ENCODE peak calls at places on chromosomes 3 and 15, in six cellular contexts. L is endothelial cell of umbilical vein, H is cardiac muscle cell, T is tibial artery, I is fibroblast of the aortic adventitia, Z is CD14-positive monocyte. R is an unnamed sample.

GRCh38 chr3:23264413-23264812 is 61.3 kb downstream of the UBE2E2 start:
- DNase-seq in L (no peak), H (no peak), T (no peak), I (peak), Z (no peak), R (no peak)

GRCh38 chr3:112847692-112848091 is 1.0 kb upstream of the CD200R1L start:
- DNase-seq in L (no peak), H (no peak), T (no peak), I (no peak), Z (no peak), R (no peak)

GRCh38 chr15:47587938-47588817 is 129.1 kb upstream of the SEMA6D start:
- DNase-seq in L (no peak), H (no peak), T (no peak), I (peak), Z (no peak), R (no peak)

GRCh38 chr3:36380171-36381031 is at the start of gene STAC:
- DNase-seq in L (no peak), H (peak), T (peak), I (peak), Z (peak), R (no peak)

GRCh38 chr15:62739082-62739481 is 303.5 kb upstream of the TPM1 start:
- DNase-seq in L (no peak), H (no peak), T (no peak), I (peak), Z (no peak), R (no peak)

GRCh38 chr15:60362318-60363023 is 35.3 kb downstream of the ANXA2 start:
- DNase-seq in L (no peak), H (no peak), T (no peak), I (peak), Z (no peak), R (no peak)

GRCh38 chr3:29693863-29694262 is 413.0 kb downstream of the RBMS3 start:
- DNase-seq in L (peak), H (peak), T (no peak), I (peak), Z (no peak), R (no peak)

GRCh38 chr3:131729561-131729960 is 226.8 kb upstream of the MRPL3 start:
- DNase-seq in L (no peak), H (no peak), T (no peak), I (peak), Z (no peak), R (no peak)

GRCh38 chr3:194306771-194307640 is 44.1 kb downstream of the CPN2 start:
- DNase-seq in L (no peak), H (no peak), T (peak), I (no peak), Z (no peak), R (no peak)

GRCh38 chr3:50226888-50227389 is 9.1 kb upstream of the GNAI2 start:
- DNase-seq in L (no peak), H (peak), T (peak), I (peak), Z (peak), R (no peak)

GRCh38 chr15:65870889-65871533 is 1.7 kb downstream of the RAB11A start:
- DNase-seq in L (peak), H (no peak), T (no peak), I (peak), Z (no peak), R (no peak)

GRCh38 chr3:50515565-50516047 is 12.2 kb upstream of the CACNA2D2 start:
- DNase-seq in L (peak), H (peak), T (no peak), I (no peak), Z (no peak), R (no peak)

GRCh38 chr15:62846131-62846804 is 196.3 kb upstream of the TPM1 start:
- DNase-seq in L (no peak), H (no peak), T (no peak), I (no peak), Z (no peak), R (no peak)

GRCh38 chr15:91867581-91868026 is 14.1 kb downstream of the SLCO3A1 start:
- DNase-seq in L (no peak), H (no peak), T (peak), I (peak), Z (no peak), R (no peak)

GRCh38 chr15:76576526-76577279 is 240.1 kb downstream of the ISL2 start:
- DNase-seq in L (peak), H (peak), T (peak), I (peak), Z (no peak), R (peak)

GRCh38 chr3:46736006-46736872 is 18.6 kb upstream of the PRSS50 start:
- DNase-seq in L (no peak), H (no peak), T (no peak), I (no peak), Z (no peak), R (no peak)

GRCh38 chr3:17195192-17195611 is 310.4 kb downstream of the PLCL2 start:
- DNase-seq in L (no peak), H (no peak), T (no peak), I (peak), Z (no peak), R (no peak)

GRCh38 chr15:83285979-83286553 is 1.6 kb upstream of the BNC1 start:
- DNase-seq in L (peak), H (no peak), T (no peak), I (peak), Z (no peak), R (no peak)

GRCh38 chr15:85047271-85047948 is 65.8 kb downstream of the PDE8A start:
- DNase-seq in L (peak), H (peak), T (peak), I (peak), Z (no peak), R (no peak)

GRCh38 chr15:63371297-63371918 is 10.2 kb downstream of the CA12 start:
- DNase-seq in L (no peak), H (no peak), T (no peak), I (peak), Z (no peak), R (no peak)

GRCh38 chr3:139670196-139670595 is 7.6 kb downstream of the NMNAT3 start:
- DNase-seq in L (no peak), H (no peak), T (no peak), I (no peak), Z (no peak), R (no peak)

GRCh38 chr3:124818398-124819150 is 68.6 kb downstream of the ITGB5 start:
- DNase-seq in L (no peak), H (no peak), T (no peak), I (peak), Z (no peak), R (no peak)

GRCh38 chr3:129505341-129505740 is 23.1 kb upstream of the RHO start:
- DNase-seq in L (no peak), H (no peak), T (no peak), I (no peak), Z (no peak), R (no peak)

GRCh38 chr3:140186421-140186920 is 251.5 kb downstream of the CLSTN2 start:
- DNase-seq in L (no peak), H (no peak), T (no peak), I (peak), Z (no peak), R (peak)

GRCh38 chr15:81400640-81401236 is 26.7 kb upstream of the TMC3 start:
- DNase-seq in L (peak), H (peak), T (no peak), I (peak), Z (no peak), R (peak)

GRCh38 chr3:13045904-13046568 is 27.2 kb downstream of the IQSEC1 start:
- DNase-seq in L (no peak), H (no peak), T (no peak), I (no peak), Z (peak), R (peak)

GRCh38 chr15:52021128-52021671 is 2.2 kb downstream of the MAPK6 start:
- DNase-seq in L (peak), H (peak), T (no peak), I (peak), Z (peak), R (peak)

GRCh38 chr15:63189955-63190691 is 717 bp downstream of the RAB8B start:
- DNase-seq in L (peak), H (no peak), T (no peak), I (peak), Z (no peak), R (no peak)

GRCh38 chr3:112445839-112446238 is 53.4 kb downstream of the BTLA start:
- DNase-seq in L (peak), H (no peak), T (no peak), I (peak), Z (no peak), R (no peak)

GRCh38 chr3:142028174-142028833 is 121.0 kb downstream of the TFDP2 start:
- DNase-seq in L (peak), H (peak), T (no peak), I (peak), Z (no peak), R (no peak)
- TF ChIP-seq CTCF in L (no peak), H (no peak), T (no peak), I (peak), Z (no peak), R (no peak)

DNA sequence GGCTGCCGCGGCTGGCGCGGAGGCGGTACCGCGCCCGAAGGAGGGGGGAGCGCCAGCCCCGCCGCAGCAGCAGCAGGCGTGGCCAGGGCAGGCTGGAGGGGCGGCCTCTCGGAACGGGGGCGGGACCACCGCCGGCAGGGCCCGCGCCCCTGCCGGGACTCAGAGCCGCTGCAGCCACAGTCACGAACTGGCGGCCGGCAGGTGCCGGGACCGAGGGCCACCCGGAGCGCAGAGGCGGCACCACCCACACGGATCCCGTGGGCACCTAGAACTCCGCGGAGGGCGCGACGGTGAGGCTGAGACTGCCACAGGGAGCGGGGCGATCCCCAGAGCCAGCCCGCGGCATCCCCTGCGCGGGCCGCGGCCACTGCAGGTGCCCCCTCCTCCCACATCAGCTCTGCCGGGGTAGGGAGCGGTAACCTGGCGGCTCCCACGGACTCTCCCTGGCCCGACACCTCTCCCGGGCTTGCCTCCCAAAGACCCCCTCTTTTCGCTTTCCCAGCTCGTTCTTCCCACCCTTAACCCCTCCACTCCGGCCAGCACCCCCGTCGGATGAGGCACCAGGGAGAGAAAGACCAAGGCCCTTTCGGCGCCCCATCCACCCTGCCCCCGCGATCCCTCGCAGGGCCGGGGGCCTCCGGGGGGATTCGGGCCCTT is at the start of gene VWA5B2:
- DNase-seq in L (peak), H (peak), T (no peak), I (no peak), Z (no peak), R (no peak)
- TF ChIP-seq CTCF in L (peak), H (no peak), T (no peak), I (no peak), Z (no peak), R (peak)

DNA sequence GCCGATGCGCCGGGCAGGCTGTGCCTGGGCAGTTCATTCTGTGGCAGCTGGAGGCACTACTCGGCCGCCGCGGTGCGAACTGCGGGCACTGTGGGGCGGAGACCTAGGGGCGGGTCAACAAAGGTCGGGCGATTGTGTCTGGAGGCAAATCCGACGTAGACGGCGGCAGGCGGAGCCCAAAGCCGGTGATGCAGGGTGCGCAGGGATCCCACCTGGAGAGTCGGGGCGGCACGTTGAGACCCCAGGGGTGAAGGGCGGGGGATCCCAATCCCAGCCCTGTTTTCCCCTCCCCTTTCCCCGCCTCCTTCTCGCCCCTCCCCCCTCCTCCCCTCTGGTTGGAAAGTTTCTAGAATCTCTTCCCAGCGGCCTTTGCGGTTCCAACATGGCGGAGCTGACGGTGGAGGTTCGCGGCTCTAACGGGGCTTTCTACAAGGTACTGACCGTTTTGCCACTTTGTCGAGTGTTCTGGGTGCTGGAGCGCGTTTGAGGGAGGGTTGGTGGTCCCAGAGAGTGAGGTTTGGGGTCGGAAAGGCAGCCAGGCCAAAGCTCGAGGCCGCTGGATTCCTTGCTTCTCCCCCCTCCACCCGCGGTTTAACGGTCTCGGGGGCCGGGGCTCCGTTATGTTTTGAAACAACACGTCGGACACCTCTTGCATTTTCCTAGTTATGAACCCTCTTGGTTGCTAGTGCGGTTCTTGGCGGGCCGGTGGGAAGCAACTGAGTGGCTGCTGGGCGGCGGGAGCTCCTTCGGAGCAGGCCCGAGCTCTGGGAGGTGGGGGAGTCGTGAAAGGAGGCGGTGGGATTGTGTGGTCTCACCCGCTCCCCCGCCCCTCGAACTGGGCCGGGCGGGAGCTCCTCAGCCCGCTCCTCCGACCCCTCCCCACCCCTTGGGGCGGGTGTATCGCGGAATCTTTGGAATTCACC is at the start of gene FXR1:
- DNase-seq in L (peak), H (peak), T (peak), I (peak), Z (peak), R (peak)
- TF ChIP-seq CTCF in L (peak), H (peak), T (peak), I (peak), Z (peak), R (peak)

DNA sequence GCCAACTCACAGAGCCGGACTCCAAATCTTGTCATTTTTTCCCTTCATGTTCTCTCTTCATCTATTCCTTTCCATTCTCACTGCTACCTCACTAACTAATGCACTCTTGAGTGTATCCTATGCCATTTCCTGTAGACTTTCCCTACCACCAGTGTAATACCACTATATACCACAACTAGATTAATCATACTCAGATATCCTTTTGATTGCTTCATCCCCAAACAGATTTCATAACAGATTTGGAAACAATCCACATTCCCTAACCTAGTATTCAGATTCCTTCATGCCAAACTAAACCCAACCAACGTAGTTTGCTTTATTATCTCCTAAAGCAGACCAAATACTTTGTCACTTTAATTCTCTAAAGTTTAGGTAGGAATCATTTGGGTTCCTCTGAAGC is 2.6 kb upstream of the PLOD2 start:
- DNase-seq in L (peak), H (no peak), T (no peak), I (peak), Z (no peak), R (no peak)
- TF ChIP-seq CTCF in L (no peak), H (peak), T (peak), I (peak), Z (no peak), R (peak)

GRCh38 chr3:172666873-172667694 is 43.8 kb downstream of the NCEH1 start:
- DNase-seq in L (peak), H (peak), T (no peak), I (peak), Z (peak), R (peak)

GRCh38 chr3:172666181-172666872 is 44.5 kb downstream of the NCEH1 start:
- DNase-seq in L (no peak), H (no peak), T (no peak), I (no peak), Z (no peak), R (no peak)
- TF ChIP-seq CTCF in L (peak), H (peak), T (no peak), I (peak), Z (no peak), R (no peak)

GRCh38 chr3:155110021-155110420 is 29.9 kb downstream of the MME start:
- DNase-seq in L (no peak), H (no peak), T (no peak), I (no peak), Z (no peak), R (no peak)
- TF ChIP-seq CTCF in L (no peak), H (no peak), T (no peak), I (no peak), Z (no peak), R (no peak)

DNA sequence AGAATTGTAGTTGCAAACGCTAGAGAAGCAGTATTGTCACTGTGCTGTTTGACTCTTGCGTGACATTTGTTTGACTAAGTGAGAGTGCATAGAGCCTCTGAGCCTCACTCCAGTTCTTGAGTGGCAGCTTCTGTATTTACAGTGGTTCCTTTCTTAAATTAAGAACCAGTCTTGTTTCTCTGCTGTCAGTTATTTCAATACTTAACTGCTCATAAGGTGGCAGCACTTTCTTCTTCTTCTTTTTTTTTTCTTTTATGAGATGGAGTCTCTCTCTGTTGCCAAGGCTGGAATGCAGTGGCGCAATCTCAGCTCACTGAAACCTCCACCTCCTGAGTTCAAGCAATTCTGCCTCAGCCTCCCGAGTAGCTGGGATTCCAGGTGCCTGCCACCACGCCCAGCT is 372.1 kb downstream of the LPP start:
- DNase-seq in L (no peak), H (no peak), T (peak), I (peak), Z (no peak), R (no peak)
- TF ChIP-seq CTCF in L (no peak), H (no peak), T (no peak), I (no peak), Z (no peak), R (peak)

DNA sequence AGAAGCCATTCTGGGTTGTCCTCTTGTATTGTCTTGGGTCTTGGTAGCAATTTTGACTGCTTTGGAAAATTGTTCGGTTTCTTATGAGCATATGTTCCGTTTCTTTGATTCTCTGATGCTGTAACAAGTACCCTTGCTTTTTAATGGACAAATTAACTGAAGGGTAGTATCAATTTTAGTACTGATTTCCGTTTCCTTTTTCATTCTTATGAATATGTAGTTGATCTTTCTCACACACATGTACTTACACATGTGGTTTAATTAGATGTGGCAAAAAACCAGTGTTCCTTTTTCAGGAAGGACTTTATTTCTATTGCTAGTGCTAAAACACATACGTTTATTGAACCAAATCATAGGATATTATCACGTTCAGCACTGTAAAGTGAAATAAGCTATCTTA is 119.1 kb downstream of the TCF12 start:
- DNase-seq in L (no peak), H (no peak), T (no peak), I (no peak), Z (no peak), R (no peak)
- TF ChIP-seq CTCF in L (no peak), H (no peak), T (no peak), I (no peak), Z (no peak), R (no peak)